ENCODE peak calls at places on chromosomes 6 and 20, in eight cellular contexts. J is endothelial cell, P is ureter, S is dorsolateral prefrontal cortex, T is HT-29, E is NCI-H1436, M is transverse colon, C is activated gamma-delta T cell treated with Interleukin-2 at 50 U/mL for 16 hours. K is an unnamed sample.

GRCh38 chr20:42492998-42493397 is 696.7 kb downstream of the PTPRT start:
- DNase-seq in J (no peak), P (no peak), S (no peak), T (no peak), E (no peak), M (no peak), C (no peak), K (no peak)

GRCh38 chr20:16106191-16106849 is 466.9 kb downstream of the KIF16B start:
- DNase-seq in J (no peak), P (no peak), S (no peak), T (no peak), E (no peak), M (no peak), C (no peak), K (no peak)

GRCh38 chr6:37308084-37308817 is 45.5 kb upstream of the RNF8 start:
- DNase-seq in J (no peak), P (no peak), S (no peak), T (no peak), E (peak; percentile 89), M (no peak), C (no peak), K (no peak)

GRCh38 chr6:80771941-80772340 is 665.5 kb downstream of the BCKDHB start:
- DNase-seq in J (peak; percentile 49), P (no peak), S (no peak), T (peak; percentile 42), E (no peak), M (no peak), C (no peak), K (peak; percentile 21)

GRCh38 chr6:170206317-170206621 is 84.6 kb downstream of the DLL1 start:
- DNase-seq in J (no peak), P (no peak), S (no peak), T (no peak), E (no peak), M (no peak), C (no peak), K (no peak)

GRCh38 chr6:9566096-9566495 is 848.8 kb downstream of the TFAP2A start:
- DNase-seq in J (no peak), P (no peak), S (no peak), T (no peak), E (no peak), M (no peak), C (no peak), K (no peak)

GRCh38 chr6:157054531-157054979 is 268.8 kb downstream of the TMEM242 start:
- DNase-seq in J (no peak), P (no peak), S (no peak), T (no peak), E (no peak), M (no peak), C (peak; percentile 25), K (no peak)

GRCh38 chr6:99608886-99609482 is 2.4 kb downstream of the PRDM13 start:
- DNase-seq in J (no peak), P (no peak), S (no peak), T (no peak), E (no peak), M (no peak), C (no peak), K (no peak)

GRCh38 chr6:125191916-125192609 is 38.5 kb downstream of the TPD52L1 start:
- DNase-seq in J (peak; percentile 37), P (peak; percentile 52), S (peak; percentile 65), T (peak; percentile 78), E (peak; percentile 34), M (peak; percentile 69), C (peak; percentile 37), K (no peak)

GRCh38 chr20:47358052-47358671 is 1.7 kb upstream of the ZMYND8 start:
- DNase-seq in J (no peak), P (no peak), S (no peak), T (peak; percentile 73), E (no peak), M (no peak), C (no peak), K (no peak)

GRCh38 chr6:128516514-128516898 is 3.9 kb downstream of the PTPRK start:
- DNase-seq in J (no peak), P (no peak), S (no peak), T (peak; percentile 74), E (no peak), M (no peak), C (no peak), K (no peak)

GRCh38 chr6:139753198-139753861 is 378.9 kb upstream of the CITED2 start:
- DNase-seq in J (no peak), P (no peak), S (no peak), T (no peak), E (no peak), M (no peak), C (no peak), K (peak; percentile 77)

GRCh38 chr20:24935140-24935539 is 13.9 kb upstream of the CST7 start:
- DNase-seq in J (no peak), P (no peak), S (peak; percentile 23), T (no peak), E (no peak), M (no peak), C (no peak), K (no peak)

GRCh38 chr6:119626884-119627619 is 277.5 kb upstream of the MAN1A1 start:
- DNase-seq in J (no peak), P (no peak), S (no peak), T (no peak), E (no peak), M (no peak), C (no peak), K (no peak)

GRCh38 chr6:133623621-133624020 is 265.3 kb upstream of the TCF21 start:
- DNase-seq in J (no peak), P (no peak), S (no peak), T (no peak), E (no peak), M (no peak), C (no peak), K (no peak)

GRCh38 chr6:2730353-2730752 is 20.4 kb downstream of the MYLK4 start:
- DNase-seq in J (no peak), P (no peak), S (no peak), T (no peak), E (no peak), M (no peak), C (no peak), K (no peak)

GRCh38 chr6:126955621-126956020 is 162.8 kb upstream of the RSPO3 start:
- DNase-seq in J (no peak), P (no peak), S (no peak), T (peak; percentile 7), E (no peak), M (no peak), C (no peak), K (no peak)

GRCh38 chr6:72580281-72580940 is 41.5 kb upstream of the KCNQ5 start:
- DNase-seq in J (peak; percentile 10), P (no peak), S (no peak), T (peak; percentile 42), E (peak; percentile 44), M (no peak), C (no peak), K (peak; percentile 28)

GRCh38 chr6:136225496-136225895 is 24.6 kb downstream of the MTFR2 start:
- DNase-seq in J (no peak), P (no peak), S (no peak), T (no peak), E (no peak), M (no peak), C (no peak), K (no peak)

GRCh38 chr20:10218536-10219451 is at the start of gene SNAP25:
- DNase-seq in J (peak; percentile 77), P (peak; percentile 80), S (peak; percentile 89), T (no peak), E (peak; percentile 93), M (peak; percentile 22), C (peak; percentile 6), K (no peak)

GRCh38 chr6:109686566-109686965 is 4.4 kb downstream of the AK9 start:
- DNase-seq in J (no peak), P (no peak), S (no peak), T (no peak), E (no peak), M (no peak), C (no peak), K (no peak)

GRCh38 chr20:8933391-8933807 is 135.5 kb upstream of the PLCB4 start:
- DNase-seq in J (no peak), P (no peak), S (no peak), T (no peak), E (no peak), M (no peak), C (no peak), K (no peak)

GRCh38 chr6:170228581-170229310 is 62.1 kb downstream of the DLL1 start:
- DNase-seq in J (no peak), P (no peak), S (peak; percentile 30), T (no peak), E (no peak), M (no peak), C (no peak), K (no peak)

GRCh38 chr6:31378062-31378720 is 21.2 kb upstream of the HLA-B start:
- DNase-seq in J (no peak), P (no peak), S (no peak), T (peak; percentile 33), E (no peak), M (peak; percentile 81), C (no peak), K (no peak)

GRCh38 chr6:33144373-33144772 is 47.9 kb downstream of the COL11A2 start:
- DNase-seq in J (no peak), P (no peak), S (no peak), T (no peak), E (no peak), M (no peak), C (no peak), K (no peak)

GRCh38 chr20:37327748-37328147 is 18.2 kb upstream of the SRC start:
- DNase-seq in J (no peak), P (peak; percentile 76), S (no peak), T (no peak), E (no peak), M (peak; percentile 80), C (no peak), K (no peak)

GRCh38 chr6:107956586-107957164 is 1.3 kb downstream of the SEC63 start:
- DNase-seq in J (no peak), P (no peak), S (no peak), T (peak; percentile 51), E (no peak), M (no peak), C (no peak), K (no peak)

GRCh38 chr6:106184629-106185028 is 98.5 kb downstream of the PRDM1 start:
- DNase-seq in J (no peak), P (no peak), S (no peak), T (no peak), E (no peak), M (no peak), C (no peak), K (no peak)

GRCh38 chr6:128032047-128032446 is 131.2 kb upstream of the THEMIS start:
- DNase-seq in J (no peak), P (no peak), S (no peak), T (no peak), E (no peak), M (no peak), C (no peak), K (no peak)

GRCh38 chr6:22447862-22448261 is 121.5 kb upstream of the HDGFL1 start:
- DNase-seq in J (no peak), P (no peak), S (no peak), T (no peak), E (no peak), M (no peak), C (no peak), K (no peak)

GRCh38 chr6:31438222-31438621 is 34.8 kb downstream of the MICA start:
- DNase-seq in J (no peak), P (no peak), S (no peak), T (no peak), E (no peak), M (no peak), C (no peak), K (no peak)

GRCh38 chr20:61656198-61656597 is 404.1 kb downstream of the CDH4 start:
- DNase-seq in J (no peak), P (no peak), S (no peak), T (no peak), E (no peak), M (no peak), C (no peak), K (no peak)

GRCh38 chr6:30206152-30206551 is 7.1 kb downstream of the TRIM26 start:
- DNase-seq in J (no peak), P (no peak), S (no peak), T (no peak), E (no peak), M (no peak), C (no peak), K (no peak)

GRCh38 chr20:48006036-48006833 is 221.0 kb upstream of the SULF2 start:
- DNase-seq in J (no peak), P (no peak), S (no peak), T (no peak), E (no peak), M (no peak), C (no peak), K (no peak)

K was measured in retinal pigment epithelial cell.